ENCODE peak calls at places on chromosomes 12 and 14, in seven cellular contexts. One of them, this sample, is unnamed. For H3K36me3, the result is how much of the 10 kb centered on the place peaks cover.

GRCh38 chr14:88026890-88027289 is 22.0 kb downstream of the GPR65 start:
- ATAC-seq in naive thymus-derived CD4-positive, alpha-beta T cell: peak
- ATAC-seq in pancreas: no peak
- ATAC-seq in body of pancreas: no peak
- ATAC-seq in gastrocnemius medialis: no peak
- ATAC-seq in heart left ventricle: no peak
- ATAC-seq in GM23338: no peak
- ATAC-seq in this sample: no peak

GRCh38 chr12:53067074-53067992 is 11.9 kb downstream of the SPRYD3 start:
- ATAC-seq in naive thymus-derived CD4-positive, alpha-beta T cell: no peak
- ATAC-seq in pancreas: no peak
- ATAC-seq in body of pancreas: no peak
- ATAC-seq in gastrocnemius medialis: no peak
- ATAC-seq in heart left ventricle: no peak
- ATAC-seq in GM23338: no peak
- ATAC-seq in this sample: no peak

GRCh38 chr14:60618200-60618599 is 31.1 kb downstream of the SIX1 start:
- ATAC-seq in naive thymus-derived CD4-positive, alpha-beta T cell: no peak
- ATAC-seq in pancreas: peak
- ATAC-seq in body of pancreas: peak
- ATAC-seq in gastrocnemius medialis: no peak
- ATAC-seq in heart left ventricle: no peak
- ATAC-seq in GM23338: no peak
- ATAC-seq in this sample: no peak

GRCh38 chr12:12379831-12380730 is 23.2 kb downstream of the BORCS5 start:
- ATAC-seq in naive thymus-derived CD4-positive, alpha-beta T cell: peak
- ATAC-seq in pancreas: no peak
- ATAC-seq in body of pancreas: no peak
- ATAC-seq in gastrocnemius medialis: no peak
- ATAC-seq in heart left ventricle: no peak
- ATAC-seq in GM23338: no peak
- ATAC-seq in this sample: no peak

GRCh38 chr12:58491296-58491695 is 429.0 kb downstream of the LRIG3 start:
- ATAC-seq in naive thymus-derived CD4-positive, alpha-beta T cell: no peak
- ATAC-seq in pancreas: no peak
- ATAC-seq in body of pancreas: no peak
- ATAC-seq in gastrocnemius medialis: no peak
- ATAC-seq in heart left ventricle: no peak
- ATAC-seq in GM23338: no peak
- ATAC-seq in this sample: no peak

GRCh38 chr12:95130096-95130495 is 56.7 kb upstream of the NR2C1 start:
- ATAC-seq in naive thymus-derived CD4-positive, alpha-beta T cell: no peak
- ATAC-seq in pancreas: no peak
- ATAC-seq in body of pancreas: no peak
- ATAC-seq in gastrocnemius medialis: no peak
- ATAC-seq in heart left ventricle: no peak
- ATAC-seq in GM23338: no peak
- ATAC-seq in this sample: no peak

GRCh38 chr14:78022059-78022458 is 148.1 kb upstream of the NRXN3 start:
- ATAC-seq in naive thymus-derived CD4-positive, alpha-beta T cell: peak
- ATAC-seq in pancreas: no peak
- ATAC-seq in body of pancreas: no peak
- ATAC-seq in gastrocnemius medialis: peak
- ATAC-seq in heart left ventricle: no peak
- ATAC-seq in GM23338: peak
- ATAC-seq in this sample: no peak

GRCh38 chr12:127158385-127159061 is 1108.4 kb upstream of the TMEM132C start:
- ATAC-seq in naive thymus-derived CD4-positive, alpha-beta T cell: no peak
- ATAC-seq in pancreas: no peak
- ATAC-seq in body of pancreas: no peak
- ATAC-seq in gastrocnemius medialis: no peak
- ATAC-seq in heart left ventricle: no peak
- ATAC-seq in GM23338: no peak
- ATAC-seq in this sample: no peak

GRCh38 chr14:92248638-92249037 is 74.3 kb upstream of the SLC24A4 start:
- ATAC-seq in naive thymus-derived CD4-positive, alpha-beta T cell: peak
- ATAC-seq in pancreas: no peak
- ATAC-seq in body of pancreas: no peak
- ATAC-seq in gastrocnemius medialis: no peak
- ATAC-seq in heart left ventricle: no peak
- ATAC-seq in GM23338: no peak
- ATAC-seq in this sample: no peak

GRCh38 chr12:108915632-108916133 is 35.8 kb downstream of the DAO start:
- ATAC-seq in naive thymus-derived CD4-positive, alpha-beta T cell: no peak
- ATAC-seq in pancreas: no peak
- ATAC-seq in body of pancreas: no peak
- ATAC-seq in gastrocnemius medialis: no peak
- ATAC-seq in heart left ventricle: no peak
- ATAC-seq in GM23338: no peak
- ATAC-seq in this sample: no peak

GRCh38 chr14:95759952-95760351 is 46.0 kb upstream of the TCL1A start:
- ATAC-seq in naive thymus-derived CD4-positive, alpha-beta T cell: no peak
- ATAC-seq in pancreas: no peak
- ATAC-seq in body of pancreas: no peak
- ATAC-seq in gastrocnemius medialis: no peak
- ATAC-seq in heart left ventricle: no peak
- ATAC-seq in GM23338: no peak
- ATAC-seq in this sample: no peak

GRCh38 chr14:69260246-69260978 is 454 bp downstream of the GALNT16 start:
- ATAC-seq in naive thymus-derived CD4-positive, alpha-beta T cell: no peak
- ATAC-seq in pancreas: peak
- ATAC-seq in body of pancreas: peak
- ATAC-seq in gastrocnemius medialis: no peak
- ATAC-seq in heart left ventricle: no peak
- ATAC-seq in GM23338: peak
- ATAC-seq in this sample: no peak

GRCh38 chr14:55583942-55584468 is 4.0 kb downstream of the KTN1 start:
- ATAC-seq in naive thymus-derived CD4-positive, alpha-beta T cell: no peak
- ATAC-seq in pancreas: no peak
- ATAC-seq in body of pancreas: no peak
- ATAC-seq in gastrocnemius medialis: peak
- ATAC-seq in heart left ventricle: no peak
- ATAC-seq in GM23338: no peak
- ATAC-seq in this sample: no peak

GRCh38 chr14:76091036-76091435 is 60.7 kb upstream of the GPATCH2L start:
- ATAC-seq in naive thymus-derived CD4-positive, alpha-beta T cell: no peak
- ATAC-seq in pancreas: peak
- ATAC-seq in body of pancreas: peak
- ATAC-seq in gastrocnemius medialis: peak
- ATAC-seq in heart left ventricle: peak
- ATAC-seq in GM23338: peak
- ATAC-seq in this sample: peak

GRCh38 chr14:37580146-37580545 is 14.9 kb downstream of the FOXA1 start:
- ATAC-seq in naive thymus-derived CD4-positive, alpha-beta T cell: no peak
- ATAC-seq in pancreas: no peak
- ATAC-seq in body of pancreas: no peak
- ATAC-seq in gastrocnemius medialis: no peak
- ATAC-seq in heart left ventricle: no peak
- ATAC-seq in GM23338: no peak
- ATAC-seq in this sample: no peak

GRCh38 chr12:127179199-127179598 is 1087.8 kb upstream of the TMEM132C start:
- ATAC-seq in naive thymus-derived CD4-positive, alpha-beta T cell: no peak
- ATAC-seq in pancreas: no peak
- ATAC-seq in body of pancreas: no peak
- ATAC-seq in gastrocnemius medialis: peak
- ATAC-seq in heart left ventricle: no peak
- ATAC-seq in GM23338: no peak
- ATAC-seq in this sample: peak

GRCh38 chr12:29858270-29858786 is 74.6 kb upstream of the TMTC1 start:
- ATAC-seq in naive thymus-derived CD4-positive, alpha-beta T cell: no peak
- ATAC-seq in pancreas: no peak
- ATAC-seq in body of pancreas: no peak
- ATAC-seq in gastrocnemius medialis: no peak
- ATAC-seq in heart left ventricle: peak
- ATAC-seq in GM23338: no peak
- ATAC-seq in this sample: no peak

GRCh38 chr12:116726749-116727148 is 11.1 kb downstream of the SPRING1 start:
- ATAC-seq in naive thymus-derived CD4-positive, alpha-beta T cell: no peak
- ATAC-seq in pancreas: no peak
- ATAC-seq in body of pancreas: no peak
- ATAC-seq in gastrocnemius medialis: no peak
- ATAC-seq in heart left ventricle: no peak
- ATAC-seq in GM23338: peak
- ATAC-seq in this sample: no peak

GRCh38 chr14:63614964-63615363 is 26.7 kb downstream of the WDR89 start:
- ATAC-seq in naive thymus-derived CD4-positive, alpha-beta T cell: no peak
- ATAC-seq in pancreas: no peak
- ATAC-seq in body of pancreas: no peak
- ATAC-seq in gastrocnemius medialis: no peak
- ATAC-seq in heart left ventricle: no peak
- ATAC-seq in GM23338: no peak
- ATAC-seq in this sample: no peak

GRCh38 chr12:99212275-99212674 is 435.3 kb upstream of the GARIN6 start:
- ATAC-seq in naive thymus-derived CD4-positive, alpha-beta T cell: no peak
- ATAC-seq in pancreas: no peak
- ATAC-seq in body of pancreas: no peak
- ATAC-seq in gastrocnemius medialis: no peak
- ATAC-seq in heart left ventricle: no peak
- ATAC-seq in GM23338: no peak
- ATAC-seq in this sample: no peak

DNA sequence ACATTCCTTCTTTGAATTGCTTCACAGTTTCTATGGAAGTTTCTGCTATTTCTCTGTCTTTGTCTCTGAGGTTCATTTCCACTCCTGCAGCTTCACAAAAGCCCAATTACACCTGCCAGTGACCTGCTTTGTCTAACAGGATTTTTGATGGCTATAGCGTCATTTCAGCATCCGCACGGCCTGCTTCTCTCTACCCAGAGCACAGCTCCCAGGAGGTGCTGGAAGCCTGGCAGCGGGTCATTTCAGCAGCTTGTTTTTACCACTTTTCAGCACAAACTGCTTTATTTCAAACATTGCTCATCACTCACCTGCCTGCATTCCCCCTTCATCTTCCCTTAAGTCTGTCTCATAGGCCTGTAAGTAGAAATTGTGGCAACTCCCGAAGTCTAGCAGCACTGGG is 434.5 kb upstream of the GARIN6 start:
- ATAC-seq in naive thymus-derived CD4-positive, alpha-beta T cell: no peak
- ATAC-seq in pancreas: no peak
- ATAC-seq in body of pancreas: no peak
- ATAC-seq in gastrocnemius medialis: no peak
- ATAC-seq in heart left ventricle: no peak
- ATAC-seq in GM23338: no peak
- ATAC-seq in this sample: no peak
- H3K27ac ChIP-seq in naive thymus-derived CD4-positive, alpha-beta T cell: no peak
- H3K27ac ChIP-seq in pancreas: no peak
- H3K27ac ChIP-seq in body of pancreas: no peak
- H3K27ac ChIP-seq in gastrocnemius medialis: no peak
- H3K27ac ChIP-seq in heart left ventricle: no peak
- H3K27ac ChIP-seq in GM23338: no peak
- H3K27ac ChIP-seq in this sample: no peak

GRCh38 chr14:73170686-73171085 is 34.4 kb downstream of the PSEN1 start:
- ATAC-seq in naive thymus-derived CD4-positive, alpha-beta T cell: no peak
- ATAC-seq in pancreas: no peak
- ATAC-seq in body of pancreas: no peak
- ATAC-seq in gastrocnemius medialis: no peak
- ATAC-seq in heart left ventricle: no peak
- ATAC-seq in GM23338: peak
- ATAC-seq in this sample: no peak
- H3K36me3 ChIP-seq in naive thymus-derived CD4-positive, alpha-beta T cell: under half
- H3K36me3 ChIP-seq in pancreas: under half
- H3K36me3 ChIP-seq in body of pancreas: under half
- H3K36me3 ChIP-seq in gastrocnemius medialis: half or more
- H3K36me3 ChIP-seq in heart left ventricle: half or more
- H3K36me3 ChIP-seq in GM23338: under half
- H3K36me3 ChIP-seq in this sample: half or more

DNA sequence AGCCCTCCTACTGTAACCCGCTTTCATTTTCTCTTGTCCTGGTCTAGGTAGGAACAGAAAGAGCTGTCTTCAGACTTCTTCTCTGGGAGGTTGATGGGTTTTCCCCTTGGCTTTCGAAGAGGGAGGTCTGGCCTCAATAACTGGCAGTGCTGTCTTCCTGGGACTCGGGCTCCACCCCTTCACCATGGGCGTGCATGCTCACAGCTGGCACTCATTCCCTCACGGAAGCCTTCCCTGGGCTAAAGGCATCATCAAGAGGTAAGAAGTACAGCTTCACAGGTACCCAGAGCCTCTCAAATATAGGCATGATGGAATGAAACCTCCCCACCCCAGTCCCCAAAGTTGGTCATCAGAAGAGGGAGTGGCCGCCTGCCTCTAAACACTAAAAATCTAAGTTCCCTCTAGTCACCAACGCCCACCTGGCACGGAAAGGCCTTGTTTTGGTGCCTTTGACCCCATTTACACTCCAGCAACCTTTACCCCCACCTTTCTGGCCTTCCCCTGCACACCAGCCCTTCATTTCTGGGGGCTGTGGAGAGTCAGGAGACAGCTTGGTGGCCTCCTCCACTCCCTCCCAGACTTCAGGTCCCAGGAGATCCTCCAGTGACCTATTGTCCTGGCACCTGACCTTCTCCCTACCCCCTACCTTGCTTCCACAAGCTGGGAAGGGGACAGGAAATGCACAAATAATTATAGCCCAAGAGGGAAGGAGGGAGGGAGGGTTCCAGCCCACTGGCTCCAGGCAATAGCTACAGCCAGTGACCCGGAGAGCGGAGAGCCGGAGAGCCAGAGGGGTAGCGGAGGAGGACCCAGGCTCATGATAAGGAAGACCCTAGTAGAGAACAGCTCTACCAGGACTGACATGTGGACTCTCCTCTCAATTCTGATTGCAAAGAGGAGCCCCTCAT is 2.8 kb downstream of the RAPGEF3 start:
- ATAC-seq in naive thymus-derived CD4-positive, alpha-beta T cell: no peak
- ATAC-seq in pancreas: no peak
- ATAC-seq in body of pancreas: no peak
- ATAC-seq in gastrocnemius medialis: no peak
- ATAC-seq in heart left ventricle: no peak
- ATAC-seq in GM23338: no peak
- ATAC-seq in this sample: no peak
- H3K27ac ChIP-seq in naive thymus-derived CD4-positive, alpha-beta T cell: no peak
- H3K27ac ChIP-seq in pancreas: peak
- H3K27ac ChIP-seq in body of pancreas: peak
- H3K27ac ChIP-seq in gastrocnemius medialis: peak
- H3K27ac ChIP-seq in heart left ventricle: peak
- H3K27ac ChIP-seq in GM23338: no peak
- H3K27ac ChIP-seq in this sample: no peak

GRCh38 chr12:113236539-113237354 is 15.5 kb downstream of the TPCN1 start:
- ATAC-seq in naive thymus-derived CD4-positive, alpha-beta T cell: no peak
- ATAC-seq in pancreas: no peak
- ATAC-seq in body of pancreas: no peak
- ATAC-seq in gastrocnemius medialis: peak
- ATAC-seq in heart left ventricle: no peak
- ATAC-seq in GM23338: no peak
- ATAC-seq in this sample: peak

GRCh38 chr12:113237748-113238147 is 16.5 kb downstream of the TPCN1 start:
- ATAC-seq in naive thymus-derived CD4-positive, alpha-beta T cell: no peak
- ATAC-seq in pancreas: no peak
- ATAC-seq in body of pancreas: no peak
- ATAC-seq in gastrocnemius medialis: no peak
- ATAC-seq in heart left ventricle: no peak
- ATAC-seq in GM23338: no peak
- ATAC-seq in this sample: no peak

GRCh38 chr12:113239811-113240331 is 18.6 kb downstream of the TPCN1 start:
- ATAC-seq in naive thymus-derived CD4-positive, alpha-beta T cell: no peak
- ATAC-seq in pancreas: no peak
- ATAC-seq in body of pancreas: no peak
- ATAC-seq in gastrocnemius medialis: no peak
- ATAC-seq in heart left ventricle: peak
- ATAC-seq in GM23338: no peak
- ATAC-seq in this sample: no peak

GRCh38 chr12:113239288-113239771 is 18.1 kb downstream of the TPCN1 start:
- ATAC-seq in naive thymus-derived CD4-positive, alpha-beta T cell: no peak
- ATAC-seq in pancreas: no peak
- ATAC-seq in body of pancreas: no peak
- ATAC-seq in gastrocnemius medialis: peak
- ATAC-seq in heart left ventricle: no peak
- ATAC-seq in GM23338: no peak
- ATAC-seq in this sample: no peak

GRCh38 chr12:113238309-113238708 is 17.0 kb downstream of the TPCN1 start:
- ATAC-seq in naive thymus-derived CD4-positive, alpha-beta T cell: no peak
- ATAC-seq in pancreas: no peak
- ATAC-seq in body of pancreas: no peak
- ATAC-seq in gastrocnemius medialis: no peak
- ATAC-seq in heart left ventricle: no peak
- ATAC-seq in GM23338: no peak
- ATAC-seq in this sample: no peak
- H3K36me3 ChIP-seq in naive thymus-derived CD4-positive, alpha-beta T cell: under half
- H3K36me3 ChIP-seq in pancreas: under half
- H3K36me3 ChIP-seq in body of pancreas: under half
- H3K36me3 ChIP-seq in gastrocnemius medialis: under half
- H3K36me3 ChIP-seq in heart left ventricle: half or more
- H3K36me3 ChIP-seq in GM23338: under half
- H3K36me3 ChIP-seq in this sample: half or more